ENCODE peak calls at places on chromosome 7, in seven cellular contexts. Q, O, G, P, N, Y and Z are unnamed samples.

GRCh38 chr7:156151082-156151481 is 338.8 kb upstream of the SHH start:
- DNase-seq in Q (no peak), P (no peak), N (no peak), Y (no peak), O (no peak), G (no peak), Z (no peak)

GRCh38 chr7:68217426-68217825 is 1220.8 kb downstream of the TYW1 start:
- DNase-seq in O (no peak), N (no peak), P (no peak), G (no peak), Y (no peak), Q (no peak), Z (no peak)

GRCh38 chr7:55469271-55469681 is 103.0 kb downstream of the VOPP1 start:
- DNase-seq in Q (no peak), Y (peak; percentile 32), O (no peak), P (no peak), G (no peak), N (no peak), Z (no peak)

GRCh38 chr7:36245900-36246299 is 92.8 kb downstream of the EEPD1 start:
- DNase-seq in P (no peak), N (no peak), O (no peak), Y (no peak), Q (no peak), G (no peak), Z (no peak)

GRCh38 chr7:90119178-90119971 is 34.9 kb upstream of the STEAP1 start:
- DNase-seq in O (no peak), G (peak; percentile 73), Y (no peak), Q (peak; percentile 6), N (no peak), P (peak; percentile 78), Z (no peak)

GRCh38 chr7:43248961-43249807 is 136.7 kb downstream of the HECW1 start:
- DNase-seq in P (no peak), G (no peak), O (peak; percentile 61), N (no peak), Q (peak; percentile 86), Y (peak; percentile 50), Z (no peak)

GRCh38 chr7:55109384-55110167 is 90.8 kb downstream of the EGFR start:
- DNase-seq in O (no peak), P (no peak), Q (peak; percentile 22), N (no peak), G (no peak), Y (no peak), Z (no peak)

GRCh38 chr7:114150704-114151103 is 231.9 kb upstream of the PPP1R3A start:
- DNase-seq in N (no peak), G (no peak), P (no peak), Y (no peak), O (no peak), Q (no peak), Z (no peak)

GRCh38 chr7:105388373-105389089 is at the start of gene SRPK2:
- DNase-seq in N (peak; percentile 51), O (peak; percentile 75), Y (peak; percentile 84), P (peak; percentile 80), G (peak; percentile 81), Q (peak; percentile 81), Z (peak; percentile 40)

GRCh38 chr7:149261829-149262617 is at the start of gene ZNF783:
- DNase-seq in O (peak; percentile 91), G (peak; percentile 88), N (peak; percentile 70), P (peak; percentile 87), Q (peak; percentile 94), Y (peak; percentile 90), Z (peak; percentile 74)

GRCh38 chr7:47232751-47233412 is 349.0 kb downstream of the TNS3 start:
- DNase-seq in Y (no peak), P (no peak), G (no peak), N (no peak), O (no peak), Q (no peak), Z (no peak)

GRCh38 chr7:149325248-149325647 is 63.3 kb downstream of the ZNF783 start:
- DNase-seq in P (no peak), O (no peak), Y (no peak), N (no peak), G (no peak), Q (no peak), Z (no peak)

GRCh38 chr7:100437150-100438100 is 1.1 kb upstream of the PPP1R35 start:
- DNase-seq in O (peak; percentile 68), Q (no peak), G (no peak), P (peak; percentile 62), Y (no peak), N (no peak), Z (no peak)

GRCh38 chr7:19707240-19707639 is 1.6 kb downstream of the POLR1F start:
- DNase-seq in Q (no peak), N (peak; percentile 27), P (no peak), Y (no peak), G (no peak), O (no peak), Z (no peak)

GRCh38 chr7:87216701-87217508 is 2.6 kb downstream of the TMEM243 start:
- DNase-seq in N (no peak), P (no peak), Y (peak; percentile 42), O (no peak), G (no peak), Q (no peak), Z (no peak)

GRCh38 chr7:36422072-36422471 is 32.4 kb downstream of the ANLN start:
- DNase-seq in Y (no peak), N (no peak), G (no peak), O (no peak), P (no peak), Q (no peak), Z (no peak)

GRCh38 chr7:123218866-123219265 is 19.1 kb upstream of the SLC13A1 start:
- DNase-seq in Y (no peak), O (no peak), N (no peak), G (no peak), P (no peak), Q (no peak), Z (no peak)

GRCh38 chr7:30751257-30751650 is 681 bp upstream of the INMT start:
- DNase-seq in Y (no peak), P (no peak), G (no peak), N (no peak), O (no peak), Q (no peak), Z (no peak)
- H3K4me1 ChIP-seq in Y (peaks cover 37% of the 10 kb centered on the region), P (peaks cover 28% of the 10 kb centered on the region), G (no peaks in the 10 kb centered on the region), N (peaks cover 12% of the 10 kb centered on the region), O (peaks cover 26% of the 10 kb centered on the region), Q (no peaks in the 10 kb centered on the region), Z (no peaks in the 10 kb centered on the region)

GRCh38 chr7:44735403-44736165 is 13.1 kb upstream of the ZMIZ2 start:
- DNase-seq in N (peak; percentile 30), Y (no peak), Q (peak; percentile 89), G (no peak), O (no peak), P (no peak), Z (no peak)
- TF ChIP-seq EP300 in N (no peak), Y (no peak), Q (no peak), G (no peak), O (no peak), P (no peak), Z (no peak)

GRCh38 chr7:27170936-27171635 is 3.0 kb downstream of the HOXA10 start:
- DNase-seq in O (peak; percentile 65), Y (peak; percentile 47), P (peak; percentile 16), N (peak; percentile 26), Q (no peak), G (peak; percentile 48), Z (peak; percentile 13)

GRCh38 chr7:27171636-27172387 is 2.3 kb downstream of the HOXA10 start:
- DNase-seq in G (peak; percentile 52), N (no peak), P (no peak), Q (no peak), O (peak; percentile 64), Y (peak; percentile 35), Z (peak; percentile 15)

GRCh38 chr7:27168265-27168947 is 3.1 kb upstream of the HOXA9 start:
- DNase-seq in N (no peak), Q (no peak), P (no peak), O (peak; percentile 79), Y (no peak), G (no peak), Z (no peak)

GRCh38 chr7:27170494-27170811 is 3.7 kb downstream of the HOXA10 start:
- DNase-seq in G (peak; percentile 17), N (no peak), Q (no peak), Y (no peak), P (no peak), O (no peak), Z (no peak)

DNA sequence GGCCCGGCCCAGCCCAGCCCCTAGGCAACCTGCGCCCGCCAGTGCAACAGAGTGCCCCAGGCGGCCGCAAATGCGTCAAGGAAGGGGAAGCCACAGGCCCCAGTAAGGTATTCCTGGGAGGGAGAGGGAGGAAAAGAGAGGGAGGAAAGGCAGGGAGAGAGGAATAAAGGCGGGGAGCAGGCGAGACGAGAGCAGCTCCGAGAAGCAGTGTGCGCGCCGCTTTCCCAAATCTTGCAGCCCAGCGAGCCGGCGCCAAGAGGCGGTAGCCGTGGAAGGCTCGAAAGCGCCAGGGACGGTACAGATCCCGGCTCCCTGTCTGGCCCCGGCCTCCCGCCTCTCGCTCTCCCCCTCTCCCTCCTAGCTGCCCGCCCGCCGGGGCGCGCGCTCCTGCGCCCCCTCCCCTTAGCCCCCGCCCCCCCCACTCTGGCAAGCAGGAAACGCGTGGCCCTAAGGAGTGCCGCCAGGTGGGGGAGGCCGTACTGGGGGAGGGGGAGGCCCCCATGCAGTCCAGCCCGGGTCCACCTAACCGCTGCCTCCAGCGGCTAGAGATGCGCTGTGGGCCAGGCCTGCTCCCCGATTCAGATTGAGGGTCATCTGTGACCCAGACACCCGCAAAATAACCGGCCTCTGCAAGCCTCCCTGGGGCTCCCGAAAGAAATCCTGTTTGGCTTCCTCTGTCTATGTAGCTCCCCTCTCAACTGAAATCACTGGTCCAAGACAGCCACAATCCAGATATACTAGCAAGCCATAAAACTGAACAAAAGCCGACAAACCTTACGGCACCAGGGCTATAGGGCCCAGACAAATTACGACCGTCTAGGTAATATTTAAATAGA is 4.2 kb downstream of the HOXA10 start:
- DNase-seq in O (peak; percentile 68), N (no peak), Y (peak; percentile 28), G (no peak), Q (peak; percentile 30), P (peak; percentile 10), Z (no peak)
- H3K4me3 ChIP-seq in O (peak overlapping the region; percentile 84), N (no peak overlapping the region), Y (peak overlapping the region; percentile 62), G (no peak overlapping the region), Q (peak overlapping the region; percentile 55), P (peak overlapping the region; percentile 53), Z (peak overlapping the region; percentile 40)

GRCh38 chr7:107933386-107934013 is 42.5 kb downstream of the DLD start:
- DNase-seq in G (no peak), Y (no peak), Q (no peak), N (no peak), O (no peak), P (no peak), Z (no peak)

GRCh38 chr7:107938448-107939250 is 47.7 kb downstream of the DLD start:
- DNase-seq in Y (no peak), O (no peak), G (no peak), N (no peak), P (peak; percentile 60), Q (no peak), Z (no peak)

GRCh38 chr7:107934991-107935770 is 44.2 kb downstream of the DLD start:
- DNase-seq in N (no peak), G (no peak), P (no peak), Q (no peak), Y (no peak), O (no peak), Z (no peak)

GRCh38 chr7:107937514-107937913 is 46.5 kb downstream of the DLD start:
- DNase-seq in P (no peak), Y (no peak), Q (no peak), N (no peak), O (no peak), G (no peak), Z (no peak)

DNA sequence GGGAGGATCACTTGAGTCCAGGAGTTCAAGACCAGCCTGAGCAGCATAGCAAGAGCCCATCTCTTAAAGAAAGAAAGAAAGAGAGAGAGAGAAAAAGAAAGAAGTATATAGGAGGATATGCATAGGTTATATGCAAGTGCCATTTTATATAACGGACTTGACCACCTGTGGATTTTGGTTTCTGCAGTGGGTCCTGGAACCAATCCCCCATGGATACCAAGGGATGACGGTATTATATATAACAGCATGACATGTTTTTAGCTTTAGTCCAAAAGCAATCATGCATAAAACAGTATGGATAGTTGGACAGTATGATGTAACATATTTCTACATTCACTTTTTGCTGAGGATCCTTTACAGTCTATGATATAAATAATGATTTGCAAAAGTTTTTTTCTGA is 45.3 kb downstream of the DLD start:
- DNase-seq in N (no peak), Q (no peak), G (no peak), O (no peak), P (no peak), Y (no peak), Z (no peak)
- H3K4me1 ChIP-seq in N (no peaks in the 10 kb centered on the region), Q (peaks cover 15% of the 10 kb centered on the region), G (peaks cover 7% of the 10 kb centered on the region), O (peaks cover 34% of the 10 kb centered on the region), P (peaks cover 16% of the 10 kb centered on the region), Y (peaks cover 51% of the 10 kb centered on the region), Z (peaks cover 43% of the 10 kb centered on the region)